ENCODE peak calls at places on chromosomes 13 and 19, in ten cellular contexts. Y, O, G, T, R, P, Q, F, N and U are unnamed samples.

GRCh38 chr13:99819962-99820361 is 151.6 kb downstream of the ZIC5 start:
- DNase-seq in P (no peak), O (no peak), F (no peak), Q (no peak), G (no peak), Y (no peak), T (no peak), N (no peak), R (no peak), U (peak; percentile 55)

GRCh38 chr19:16197188-16197621 is 506 bp upstream of the AP1M1 start:
- DNase-seq in T (no peak), O (peak; percentile 92), Q (no peak), R (no peak), Y (peak; percentile 87), P (no peak), G (no peak), F (no peak), N (no peak), U (no peak)

GRCh38 chr13:50127017-50127725 is 111.9 kb downstream of the KCNRG start:
- DNase-seq in Q (peak; percentile 60), O (peak; percentile 50), N (peak; percentile 53), T (peak; percentile 59), Y (no peak), F (peak; percentile 65), P (peak; percentile 52), G (peak; percentile 74), R (peak; percentile 50), U (peak; percentile 83)

GRCh38 chr13:27266937-27267336 is 3.7 kb upstream of the RASL11A start:
- DNase-seq in N (no peak), R (no peak), P (no peak), G (no peak), O (peak; percentile 33), T (no peak), Y (no peak), Q (no peak), F (no peak), U (no peak)

GRCh38 chr13:37791699-37792098 is 77.9 kb downstream of the TRPC4 start:
- DNase-seq in G (no peak), N (no peak), Y (no peak), Q (no peak), R (no peak), T (no peak), O (peak; percentile 10), F (no peak), P (no peak), U (no peak)

GRCh38 chr13:114110091-114110829 is 22.2 kb downstream of the RASA3 start:
- DNase-seq in N (peak; percentile 31), O (no peak), Y (peak; percentile 81), P (no peak), F (peak; percentile 68), T (peak; percentile 14), R (peak; percentile 47), G (peak; percentile 76), Q (peak; percentile 50), U (peak; percentile 88)

GRCh38 chr13:38542601-38543000 is 144.3 kb upstream of the FREM2 start:
- DNase-seq in P (no peak), G (no peak), R (no peak), O (no peak), Q (no peak), F (no peak), T (no peak), Y (no peak), N (no peak), U (no peak)

GRCh38 chr19:50556236-50557008 is 11.8 kb downstream of the LRRC4B start:
- DNase-seq in R (peak; percentile 72), F (peak; percentile 71), N (peak; percentile 56), T (peak; percentile 80), Q (no peak), G (peak; percentile 75), O (peak; percentile 59), Y (peak; percentile 67), P (peak; percentile 93), U (peak; percentile 82)

GRCh38 chr19:28631931-28632330 is 581.0 kb downstream of the UQCRFS1 start:
- DNase-seq in Y (no peak), F (no peak), R (no peak), O (no peak), T (no peak), N (no peak), G (no peak), P (no peak), Q (no peak), U (no peak)

GRCh38 chr13:27064252-27064995 is 107.2 kb downstream of the USP12 start:
- DNase-seq in Q (no peak), P (no peak), O (no peak), R (no peak), G (no peak), N (no peak), T (no peak), F (no peak), Y (no peak), U (no peak)

GRCh38 chr13:55999709-56000108 is 1141.0 kb upstream of the PRR20A start:
- DNase-seq in O (no peak), T (no peak), P (peak; percentile 22), N (no peak), R (no peak), G (no peak), Q (no peak), Y (no peak), F (no peak), U (no peak)

GRCh38 chr13:53001444-53001843 is 27.2 kb upstream of the OLFM4 start:
- DNase-seq in Q (no peak), Y (no peak), F (no peak), G (no peak), T (no peak), R (no peak), O (no peak), N (no peak), P (no peak), U (no peak)

GRCh38 chr19:6238643-6239281 is 41.0 kb downstream of the MLLT1 start:
- DNase-seq in T (peak; percentile 77), R (peak; percentile 73), Y (no peak), Q (no peak), N (no peak), F (no peak), G (no peak), P (peak; percentile 41), O (peak; percentile 34), U (no peak)

GRCh38 chr13:48431987-48432615 is 19.2 kb upstream of the LPAR6 start:
- DNase-seq in N (no peak), G (no peak), P (no peak), O (no peak), T (no peak), Y (peak; percentile 70), R (no peak), F (no peak), Q (no peak), U (no peak)

GRCh38 chr13:100102042-100102441 is 13.1 kb downstream of the PCCA start:
- DNase-seq in F (no peak), Y (no peak), T (no peak), G (no peak), Q (no peak), O (no peak), N (no peak), R (no peak), P (no peak), U (no peak)

GRCh38 chr13:92362717-92363116 is 863.9 kb upstream of the GPC6 start:
- DNase-seq in F (no peak), N (no peak), Y (no peak), P (no peak), O (peak; percentile 7), R (no peak), G (no peak), Q (no peak), T (no peak), U (no peak)

GRCh38 chr19:3975637-3976087 is 4.8 kb upstream of the DAPK3 start:
- DNase-seq in F (no peak), G (no peak), R (no peak), N (no peak), T (peak; percentile 32), O (no peak), Y (no peak), P (no peak), Q (no peak), U (no peak)
- TF ChIP-seq POLR2A in F (no peak), G (no peak), R (no peak), N (no peak), T (no peak), O (peak; percentile 48), Y (no peak), P (no peak), Q (no peak), U (no peak)

GRCh38 chr19:42199440-42200115 is 17.9 kb downstream of the DEDD2 start:
- DNase-seq in R (peak; percentile 34), T (no peak), O (no peak), G (peak; percentile 81), P (no peak), N (peak; percentile 30), F (peak; percentile 53), Y (no peak), Q (no peak), U (peak; percentile 74)
- H3K4me1 ChIP-seq in R (peaks cover 39% of the 10 kb centered on the region), T (no peaks in the 10 kb centered on the region), O (peaks cover 2% of the 10 kb centered on the region), G (peaks cover 52% of the 10 kb centered on the region), P (no peaks in the 10 kb centered on the region), N (no peaks in the 10 kb centered on the region), F (peaks cover 7% of the 10 kb centered on the region), Y (no peaks in the 10 kb centered on the region), Q (no peaks in the 10 kb centered on the region), U (peaks cover 36% of the 10 kb centered on the region)

GRCh38 chr19:38697641-38698071 is 46.6 kb downstream of the CAPN12 start:
- DNase-seq in Q (no peak), O (no peak), Y (no peak), T (no peak), P (no peak), R (no peak), G (no peak), F (no peak), N (no peak), U (peak; percentile 65)
- H3K36me3 ChIP-seq in Q (no peaks in the 10 kb centered on the region), O (peaks cover 44% of the 10 kb centered on the region), Y (peaks cover 14% of the 10 kb centered on the region), T (no peaks in the 10 kb centered on the region), P (no peaks in the 10 kb centered on the region), R (peaks cover 73% of the 10 kb centered on the region), G (peaks cover 24% of the 10 kb centered on the region), F (no peaks in the 10 kb centered on the region), N (no peaks in the 10 kb centered on the region), U (no peaks in the 10 kb centered on the region)

DNA sequence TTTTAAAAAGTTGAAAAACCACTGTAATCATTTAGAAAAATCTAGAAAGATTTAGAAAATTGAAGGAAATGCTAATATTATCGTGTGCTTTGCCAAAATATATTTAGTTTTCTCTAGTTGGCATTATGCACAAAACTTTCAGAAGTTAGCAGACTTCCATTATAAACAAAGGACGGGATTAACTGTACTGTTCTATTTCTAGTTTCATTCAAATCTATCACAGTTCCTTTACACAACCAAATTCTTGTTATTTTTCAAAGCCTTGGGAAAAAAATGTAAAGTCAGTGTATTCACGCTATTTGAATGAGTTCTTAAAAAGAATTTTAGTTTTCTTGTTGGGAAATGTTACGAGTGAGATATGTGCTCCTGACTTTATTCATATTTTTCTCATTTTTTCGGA is 277.8 kb downstream of the LMO7 start:
- DNase-seq in N (no peak), F (no peak), R (no peak), Y (no peak), P (no peak), T (no peak), G (no peak), Q (no peak), O (no peak), U (no peak)
- TF ChIP-seq POLR2A in N (no peak), F (no peak), R (no peak), Y (no peak), P (no peak), T (no peak), G (no peak), Q (no peak), O (no peak), U (no peak)

DNA sequence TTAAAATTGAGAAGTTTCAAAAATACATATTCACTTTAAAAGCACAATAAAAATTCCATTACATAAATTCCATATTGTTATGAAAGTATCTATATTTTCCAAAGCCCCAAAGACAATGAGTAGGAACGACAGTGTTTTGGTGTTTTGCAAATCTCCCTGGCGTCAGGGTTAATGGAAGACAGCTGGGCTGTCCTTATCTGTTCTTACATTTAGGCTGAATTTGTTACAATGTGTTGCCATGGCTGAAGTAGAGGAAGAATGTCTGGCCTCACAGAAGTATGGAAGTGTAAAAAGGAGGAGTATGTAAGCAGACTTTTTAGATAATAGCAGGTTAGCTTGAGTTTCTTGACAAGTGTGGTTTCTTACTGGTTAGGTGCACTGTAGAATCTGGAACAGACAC is 124.4 kb upstream of the SPATA13 start:
- DNase-seq in P (peak; percentile 45), Y (no peak), T (no peak), G (no peak), O (peak; percentile 44), Q (no peak), F (no peak), N (no peak), R (no peak), U (no peak)
- H3K4me1 ChIP-seq in P (peaks cover 20% of the 10 kb centered on the region), Y (no peaks in the 10 kb centered on the region), T (peaks cover 33% of the 10 kb centered on the region), G (peaks cover 34% of the 10 kb centered on the region), O (peaks cover 31% of the 10 kb centered on the region), Q (peaks cover 5% of the 10 kb centered on the region), F (peaks cover 20% of the 10 kb centered on the region), N (no peaks in the 10 kb centered on the region), R (peaks cover 59% of the 10 kb centered on the region), U (no peaks in the 10 kb centered on the region)